ENCODE peak calls at places on chromosomes 11 and 22, in eight cellular contexts. One of them, this sample, is unnamed.

GRCh38 chr11:60905551-60906113 is 753 bp downstream of the PRPF19 start:
- DNase-seq in anterior cingulate cortex: no peak
- DNase-seq in choroid plexus epithelial cell: peak
- DNase-seq in psoas muscle: no peak
- DNase-seq in GM04504: no peak
- DNase-seq in progenitor cell of endocrine pancreas: no peak
- DNase-seq in NCI-H524 treated with DMSO at 0.1 percent for 48 hours: no peak
- DNase-seq in globus pallidus: no peak
- DNase-seq in this sample: no peak

GRCh38 chr22:39514373-39514973 is 5.9 kb upstream of the ATF4 start:
- DNase-seq in globus pallidus: no peak
- DNase-seq in anterior cingulate cortex: no peak
- DNase-seq in NCI-H524 treated with DMSO at 0.1 percent for 48 hours: no peak
- DNase-seq in psoas muscle: peak
- DNase-seq in GM04504: no peak
- DNase-seq in progenitor cell of endocrine pancreas: no peak
- DNase-seq in choroid plexus epithelial cell: peak
- DNase-seq in this sample: no peak

GRCh38 chr11:95335989-95336388 is 105.0 kb upstream of the SESN3 start:
- DNase-seq in progenitor cell of endocrine pancreas: no peak
- DNase-seq in psoas muscle: no peak
- DNase-seq in choroid plexus epithelial cell: no peak
- DNase-seq in NCI-H524 treated with DMSO at 0.1 percent for 48 hours: no peak
- DNase-seq in GM04504: no peak
- DNase-seq in anterior cingulate cortex: no peak
- DNase-seq in globus pallidus: no peak
- DNase-seq in this sample: no peak

GRCh38 chr22:41458161-41458728 is 10.2 kb downstream of the PHF5A start:
- DNase-seq in anterior cingulate cortex: no peak
- DNase-seq in NCI-H524 treated with DMSO at 0.1 percent for 48 hours: no peak
- DNase-seq in globus pallidus: no peak
- DNase-seq in choroid plexus epithelial cell: no peak
- DNase-seq in GM04504: no peak
- DNase-seq in progenitor cell of endocrine pancreas: no peak
- DNase-seq in psoas muscle: no peak
- DNase-seq in this sample: no peak

GRCh38 chr11:132501356-132501755 is 1030.9 kb downstream of the OPCML start:
- DNase-seq in psoas muscle: no peak
- DNase-seq in anterior cingulate cortex: no peak
- DNase-seq in NCI-H524 treated with DMSO at 0.1 percent for 48 hours: no peak
- DNase-seq in progenitor cell of endocrine pancreas: no peak
- DNase-seq in GM04504: no peak
- DNase-seq in globus pallidus: no peak
- DNase-seq in choroid plexus epithelial cell: no peak
- DNase-seq in this sample: no peak

GRCh38 chr22:25726241-25726640 is 15.7 kb upstream of the MYO18B start:
- DNase-seq in progenitor cell of endocrine pancreas: no peak
- DNase-seq in psoas muscle: no peak
- DNase-seq in NCI-H524 treated with DMSO at 0.1 percent for 48 hours: no peak
- DNase-seq in GM04504: no peak
- DNase-seq in globus pallidus: no peak
- DNase-seq in anterior cingulate cortex: no peak
- DNase-seq in choroid plexus epithelial cell: no peak
- DNase-seq in this sample: no peak

GRCh38 chr11:68354181-68354872 is 41.9 kb downstream of the LRP5 start:
- DNase-seq in GM04504: peak
- DNase-seq in globus pallidus: no peak
- DNase-seq in NCI-H524 treated with DMSO at 0.1 percent for 48 hours: no peak
- DNase-seq in choroid plexus epithelial cell: peak
- DNase-seq in anterior cingulate cortex: no peak
- DNase-seq in progenitor cell of endocrine pancreas: no peak
- DNase-seq in psoas muscle: peak
- DNase-seq in this sample: peak

GRCh38 chr11:67449116-67449844 is 3.2 kb downstream of the GPR152 start:
- DNase-seq in psoas muscle: no peak
- DNase-seq in progenitor cell of endocrine pancreas: no peak
- DNase-seq in globus pallidus: no peak
- DNase-seq in choroid plexus epithelial cell: no peak
- DNase-seq in GM04504: no peak
- DNase-seq in NCI-H524 treated with DMSO at 0.1 percent for 48 hours: no peak
- DNase-seq in anterior cingulate cortex: no peak
- DNase-seq in this sample: no peak

GRCh38 chr22:26139320-26139719 is 29.9 kb upstream of the SEZ6L start:
- DNase-seq in globus pallidus: peak
- DNase-seq in choroid plexus epithelial cell: no peak
- DNase-seq in psoas muscle: no peak
- DNase-seq in progenitor cell of endocrine pancreas: no peak
- DNase-seq in anterior cingulate cortex: no peak
- DNase-seq in NCI-H524 treated with DMSO at 0.1 percent for 48 hours: no peak
- DNase-seq in GM04504: no peak
- DNase-seq in this sample: no peak

GRCh38 chr22:19524170-19525115 is at the start of gene CLDN5:
- DNase-seq in NCI-H524 treated with DMSO at 0.1 percent for 48 hours: no peak
- DNase-seq in choroid plexus epithelial cell: peak
- DNase-seq in anterior cingulate cortex: no peak
- DNase-seq in GM04504: no peak
- DNase-seq in psoas muscle: no peak
- DNase-seq in globus pallidus: no peak
- DNase-seq in progenitor cell of endocrine pancreas: no peak
- DNase-seq in this sample: no peak

GRCh38 chr11:17015639-17016125 is 1.5 kb upstream of the PLEKHA7 start:
- DNase-seq in psoas muscle: no peak
- DNase-seq in GM04504: peak
- DNase-seq in choroid plexus epithelial cell: peak
- DNase-seq in globus pallidus: no peak
- DNase-seq in anterior cingulate cortex: no peak
- DNase-seq in progenitor cell of endocrine pancreas: no peak
- DNase-seq in NCI-H524 treated with DMSO at 0.1 percent for 48 hours: no peak
- DNase-seq in this sample: no peak

GRCh38 chr22:39434243-39434653 is 22.6 kb upstream of the MGAT3 start:
- DNase-seq in anterior cingulate cortex: peak
- DNase-seq in globus pallidus: peak
- DNase-seq in choroid plexus epithelial cell: no peak
- DNase-seq in NCI-H524 treated with DMSO at 0.1 percent for 48 hours: no peak
- DNase-seq in progenitor cell of endocrine pancreas: no peak
- DNase-seq in psoas muscle: peak
- DNase-seq in GM04504: no peak
- DNase-seq in this sample: no peak

GRCh38 chr22:24091551-24092420 is 80.7 kb downstream of the CABIN1 start:
- DNase-seq in psoas muscle: no peak
- DNase-seq in anterior cingulate cortex: no peak
- DNase-seq in choroid plexus epithelial cell: no peak
- DNase-seq in progenitor cell of endocrine pancreas: no peak
- DNase-seq in globus pallidus: no peak
- DNase-seq in GM04504: no peak
- DNase-seq in NCI-H524 treated with DMSO at 0.1 percent for 48 hours: no peak
- DNase-seq in this sample: no peak

GRCh38 chr11:119741369-119742262 is 12.6 kb upstream of the NECTIN1 start:
- DNase-seq in anterior cingulate cortex: no peak
- DNase-seq in psoas muscle: peak
- DNase-seq in GM04504: no peak
- DNase-seq in progenitor cell of endocrine pancreas: peak
- DNase-seq in globus pallidus: peak
- DNase-seq in choroid plexus epithelial cell: no peak
- DNase-seq in NCI-H524 treated with DMSO at 0.1 percent for 48 hours: no peak
- DNase-seq in this sample: no peak

GRCh38 chr11:110121204-110121603 is 28.0 kb downstream of the ZC3H12C start:
- DNase-seq in progenitor cell of endocrine pancreas: no peak
- DNase-seq in anterior cingulate cortex: no peak
- DNase-seq in choroid plexus epithelial cell: peak
- DNase-seq in NCI-H524 treated with DMSO at 0.1 percent for 48 hours: no peak
- DNase-seq in psoas muscle: no peak
- DNase-seq in GM04504: peak
- DNase-seq in globus pallidus: no peak
- DNase-seq in this sample: peak

GRCh38 chr11:79121351-79121750 is 319.5 kb downstream of the TENM4 start:
- DNase-seq in choroid plexus epithelial cell: no peak
- DNase-seq in globus pallidus: peak
- DNase-seq in NCI-H524 treated with DMSO at 0.1 percent for 48 hours: peak
- DNase-seq in psoas muscle: no peak
- DNase-seq in anterior cingulate cortex: no peak
- DNase-seq in progenitor cell of endocrine pancreas: no peak
- DNase-seq in GM04504: no peak
- DNase-seq in this sample: peak

GRCh38 chr22:33811686-33812085 is 108.6 kb downstream of the LARGE1 start:
- DNase-seq in psoas muscle: peak
- DNase-seq in choroid plexus epithelial cell: peak
- DNase-seq in progenitor cell of endocrine pancreas: no peak
- DNase-seq in GM04504: peak
- DNase-seq in globus pallidus: no peak
- DNase-seq in anterior cingulate cortex: no peak
- DNase-seq in NCI-H524 treated with DMSO at 0.1 percent for 48 hours: no peak
- DNase-seq in this sample: no peak

GRCh38 chr22:20536590-20537324 is 29.3 kb downstream of the MED15 start:
- DNase-seq in progenitor cell of endocrine pancreas: no peak
- DNase-seq in psoas muscle: no peak
- DNase-seq in NCI-H524 treated with DMSO at 0.1 percent for 48 hours: peak
- DNase-seq in GM04504: no peak
- DNase-seq in globus pallidus: no peak
- DNase-seq in anterior cingulate cortex: no peak
- DNase-seq in choroid plexus epithelial cell: no peak
- DNase-seq in this sample: no peak

GRCh38 chr11:36447947-36448346 is 62.1 kb downstream of the TRAF6 start:
- DNase-seq in globus pallidus: no peak
- DNase-seq in anterior cingulate cortex: no peak
- DNase-seq in GM04504: no peak
- DNase-seq in NCI-H524 treated with DMSO at 0.1 percent for 48 hours: no peak
- DNase-seq in psoas muscle: no peak
- DNase-seq in progenitor cell of endocrine pancreas: no peak
- DNase-seq in choroid plexus epithelial cell: no peak
- DNase-seq in this sample: no peak

GRCh38 chr11:21727102-21727501 is 465.8 kb upstream of the ANO5 start:
- DNase-seq in anterior cingulate cortex: no peak
- DNase-seq in GM04504: no peak
- DNase-seq in NCI-H524 treated with DMSO at 0.1 percent for 48 hours: no peak
- DNase-seq in progenitor cell of endocrine pancreas: no peak
- DNase-seq in choroid plexus epithelial cell: no peak
- DNase-seq in psoas muscle: no peak
- DNase-seq in globus pallidus: no peak
- DNase-seq in this sample: no peak

GRCh38 chr11:46336781-46337180 is 10.5 kb upstream of the DGKZ start:
- DNase-seq in progenitor cell of endocrine pancreas: no peak
- DNase-seq in GM04504: no peak
- DNase-seq in psoas muscle: no peak
- DNase-seq in anterior cingulate cortex: no peak
- DNase-seq in globus pallidus: no peak
- DNase-seq in choroid plexus epithelial cell: peak
- DNase-seq in NCI-H524 treated with DMSO at 0.1 percent for 48 hours: no peak
- DNase-seq in this sample: no peak

GRCh38 chr11:17506942-17507341 is 30.3 kb upstream of the ABCC8 start:
- DNase-seq in GM04504: no peak
- DNase-seq in anterior cingulate cortex: no peak
- DNase-seq in globus pallidus: no peak
- DNase-seq in psoas muscle: no peak
- DNase-seq in progenitor cell of endocrine pancreas: no peak
- DNase-seq in choroid plexus epithelial cell: no peak
- DNase-seq in NCI-H524 treated with DMSO at 0.1 percent for 48 hours: no peak
- DNase-seq in this sample: no peak

GRCh38 chr11:130609121-130610035 is 160.9 kb downstream of the ADAMTS15 start:
- DNase-seq in anterior cingulate cortex: no peak
- DNase-seq in progenitor cell of endocrine pancreas: no peak
- DNase-seq in NCI-H524 treated with DMSO at 0.1 percent for 48 hours: no peak
- DNase-seq in psoas muscle: peak
- DNase-seq in globus pallidus: no peak
- DNase-seq in choroid plexus epithelial cell: peak
- DNase-seq in GM04504: no peak
- DNase-seq in this sample: no peak

GRCh38 chr11:117087446-117087845 is 10.8 kb downstream of the SIK3 start:
- DNase-seq in progenitor cell of endocrine pancreas: no peak
- DNase-seq in anterior cingulate cortex: no peak
- DNase-seq in choroid plexus epithelial cell: no peak
- DNase-seq in globus pallidus: no peak
- DNase-seq in psoas muscle: no peak
- DNase-seq in NCI-H524 treated with DMSO at 0.1 percent for 48 hours: no peak
- DNase-seq in GM04504: no peak
- DNase-seq in this sample: no peak

GRCh38 chr11:122253541-122254317 is 137.7 kb upstream of the BLID start:
- DNase-seq in progenitor cell of endocrine pancreas: no peak
- DNase-seq in anterior cingulate cortex: no peak
- DNase-seq in globus pallidus: peak
- DNase-seq in psoas muscle: no peak
- DNase-seq in GM04504: no peak
- DNase-seq in choroid plexus epithelial cell: peak
- DNase-seq in NCI-H524 treated with DMSO at 0.1 percent for 48 hours: no peak
- DNase-seq in this sample: no peak

GRCh38 chr11:57585301-57585700 is 12.2 kb upstream of the SERPING1 start:
- DNase-seq in NCI-H524 treated with DMSO at 0.1 percent for 48 hours: no peak
- DNase-seq in anterior cingulate cortex: no peak
- DNase-seq in progenitor cell of endocrine pancreas: no peak
- DNase-seq in globus pallidus: no peak
- DNase-seq in choroid plexus epithelial cell: peak
- DNase-seq in GM04504: no peak
- DNase-seq in psoas muscle: no peak
- DNase-seq in this sample: no peak

GRCh38 chr11:24386551-24387404 is 110.1 kb upstream of the LUZP2 start:
- DNase-seq in choroid plexus epithelial cell: peak
- DNase-seq in globus pallidus: no peak
- DNase-seq in psoas muscle: no peak
- DNase-seq in NCI-H524 treated with DMSO at 0.1 percent for 48 hours: no peak
- DNase-seq in anterior cingulate cortex: no peak
- DNase-seq in GM04504: no peak
- DNase-seq in progenitor cell of endocrine pancreas: no peak
- DNase-seq in this sample: peak

GRCh38 chr11:32244453-32244852 is 153.6 kb downstream of the RCN1 start:
- DNase-seq in globus pallidus: no peak
- DNase-seq in anterior cingulate cortex: no peak
- DNase-seq in progenitor cell of endocrine pancreas: no peak
- DNase-seq in choroid plexus epithelial cell: no peak
- DNase-seq in psoas muscle: no peak
- DNase-seq in GM04504: no peak
- DNase-seq in NCI-H524 treated with DMSO at 0.1 percent for 48 hours: no peak
- DNase-seq in this sample: no peak

GRCh38 chr11:65428578-65429068 is 6.0 kb downstream of the NEAT1 start:
- DNase-seq in GM04504: no peak
- DNase-seq in anterior cingulate cortex: no peak
- DNase-seq in NCI-H524 treated with DMSO at 0.1 percent for 48 hours: no peak
- DNase-seq in progenitor cell of endocrine pancreas: no peak
- DNase-seq in psoas muscle: peak
- DNase-seq in choroid plexus epithelial cell: no peak
- DNase-seq in globus pallidus: no peak
- DNase-seq in this sample: no peak

GRCh38 chr22:29987143-29987542 is 93.1 kb upstream of the HORMAD2 start:
- DNase-seq in choroid plexus epithelial cell: no peak
- DNase-seq in psoas muscle: no peak
- DNase-seq in NCI-H524 treated with DMSO at 0.1 percent for 48 hours: no peak
- DNase-seq in anterior cingulate cortex: peak
- DNase-seq in progenitor cell of endocrine pancreas: no peak
- DNase-seq in globus pallidus: peak
- DNase-seq in GM04504: no peak
- DNase-seq in this sample: no peak

GRCh38 chr22:42868751-42869251 is 11.7 kb upstream of the ARFGAP3 start:
- DNase-seq in NCI-H524 treated with DMSO at 0.1 percent for 48 hours: no peak
- DNase-seq in globus pallidus: no peak
- DNase-seq in choroid plexus epithelial cell: no peak
- DNase-seq in progenitor cell of endocrine pancreas: no peak
- DNase-seq in psoas muscle: peak
- DNase-seq in anterior cingulate cortex: peak
- DNase-seq in GM04504: no peak
- DNase-seq in this sample: peak

GRCh38 chr11:65434667-65435179 is 12.1 kb downstream of the NEAT1 start:
- DNase-seq in globus pallidus: no peak
- DNase-seq in progenitor cell of endocrine pancreas: no peak
- DNase-seq in NCI-H524 treated with DMSO at 0.1 percent for 48 hours: no peak
- DNase-seq in psoas muscle: no peak
- DNase-seq in choroid plexus epithelial cell: peak
- DNase-seq in anterior cingulate cortex: no peak
- DNase-seq in GM04504: no peak
- DNase-seq in this sample: no peak